ENCODE peak calls at places on chromosome 3, in four cellular contexts. I, X, G and N are unnamed samples.

GRCh38 chr3:149199474-149199873 is 22.2 kb downstream of the CP start:
- DNase-seq in I (no peak), G (no peak), X (no peak), N (no peak)

GRCh38 chr3:8458235-8458634 is 43.4 kb upstream of the LMCD1 start:
- DNase-seq in X (no peak), I (no peak), G (no peak), N (no peak)

GRCh38 chr3:169367016-169367415 is 296.5 kb downstream of the MECOM start:
- DNase-seq in G (no peak), X (no peak), I (no peak), N (no peak)

GRCh38 chr3:58668247-58668646 is 1.7 kb upstream of the FAM3D start:
- DNase-seq in X (no peak), I (peak; percentile 70), G (peak; percentile 78), N (no peak)

GRCh38 chr3:69696365-69696764 is 42.9 kb upstream of the MITF start:
- DNase-seq in I (no peak), X (no peak), G (no peak), N (no peak)

GRCh38 chr3:143226678-143227291 is 107.2 kb downstream of the CHST2 start:
- DNase-seq in I (no peak), G (peak; percentile 22), X (no peak), N (peak; percentile 50)

GRCh38 chr3:192914873-192915272 is 2.8 kb downstream of the MB21D2 start:
- DNase-seq in I (no peak), G (no peak), X (no peak), N (no peak)

GRCh38 chr3:45218578-45219390 is 7.3 kb downstream of the TMEM158 start:
- DNase-seq in G (no peak), X (no peak), I (no peak), N (no peak)

GRCh38 chr3:55519016-55519415 is 31.9 kb upstream of the WNT5A start:
- DNase-seq in X (peak; percentile 30), G (no peak), I (no peak), N (no peak)

GRCh38 chr3:152104847-152105415 is 163.8 kb upstream of the MBNL1 start:
- DNase-seq in X (no peak), I (no peak), G (no peak), N (no peak)

GRCh38 chr3:170679190-170679589 is 93.3 kb upstream of the SLC7A14 start:
- DNase-seq in I (no peak), X (no peak), G (no peak), N (no peak)

GRCh38 chr3:4525555-4526238 is 32.5 kb downstream of the ITPR1 start:
- DNase-seq in G (no peak), X (no peak), I (no peak), N (no peak)

GRCh38 chr3:134338516-134339261 is 35.6 kb downstream of the AMOTL2 start:
- DNase-seq in G (no peak), X (no peak), I (no peak), N (no peak)

GRCh38 chr3:44198265-44198956 is 43.3 kb upstream of the TOPAZ1 start:
- DNase-seq in X (peak; percentile 67), I (peak; percentile 53), G (peak; percentile 68), N (peak; percentile 63)

GRCh38 chr3:135556184-135556583 is 409.3 kb upstream of the PPP2R3A start:
- DNase-seq in X (no peak), I (no peak), G (no peak), N (no peak)

GRCh38 chr3:155404486-155404885 is 111.0 kb upstream of the STRIT1 start:
- DNase-seq in G (no peak), X (no peak), I (no peak), N (no peak)

GRCh38 chr3:17740703-17741102 is 1.7 kb downstream of the TBC1D5 start:
- DNase-seq in X (peak; percentile 78), I (no peak), G (no peak), N (no peak)

GRCh38 chr3:52002768-52003167 is 7.1 kb upstream of the RPL29 start:
- DNase-seq in X (no peak), I (no peak), G (no peak), N (no peak)

GRCh38 chr3:116929534-116930222 is 220.1 kb downstream of the TUSC7 start:
- DNase-seq in I (no peak), X (no peak), G (no peak), N (no peak)

GRCh38 chr3:102400766-102401165 is 34.0 kb upstream of the ZPLD1 start:
- DNase-seq in I (no peak), G (no peak), X (no peak), N (no peak)

GRCh38 chr3:45562027-45562426 is 32.5 kb upstream of the LIMD1 start:
- DNase-seq in X (no peak), G (no peak), I (no peak), N (no peak)

GRCh38 chr3:34676431-34676830 is 878.0 kb downstream of the PDCD6IP start:
- DNase-seq in I (no peak), X (no peak), G (no peak), N (no peak)

GRCh38 chr3:143309622-143310190 is 190.1 kb downstream of the CHST2 start:
- DNase-seq in X (no peak), G (no peak), I (no peak), N (no peak)

GRCh38 chr3:118213892-118214291 is 820.8 kb downstream of the IGSF11 start:
- DNase-seq in G (no peak), I (no peak), X (no peak), N (no peak)

GRCh38 chr3:10929978-10930620 is 62.4 kb upstream of the SLC6A1 start:
- DNase-seq in I (no peak), G (no peak), X (no peak), N (peak; percentile 2)

GRCh38 chr3:169241928-169242751 is 421.4 kb downstream of the MECOM start:
- DNase-seq in I (no peak), G (no peak), X (no peak), N (no peak)

GRCh38 chr3:151553873-151554272 is 93.0 kb upstream of the IGSF10 start:
- DNase-seq in I (no peak), X (peak; percentile 24), G (no peak), N (no peak)

GRCh38 chr3:150899141-150899540 is 6.1 kb downstream of the MINDY4B start:
- DNase-seq in I (no peak), X (no peak), G (no peak), N (no peak)

GRCh38 chr3:24023249-24023648 is 78.2 kb downstream of the NR1D2 start:
- DNase-seq in I (no peak), G (no peak), X (no peak), N (no peak)

GRCh38 chr3:43105597-43106292 is at the start of gene POMGNT2:
- DNase-seq in X (peak; percentile 73), I (peak; percentile 91), G (peak; percentile 92), N (peak; percentile 96)
- TF ChIP-seq POLR2A in X (peak; percentile 51), I (peak; percentile 44), G (no peak), N (peak; percentile 63)

DNA sequence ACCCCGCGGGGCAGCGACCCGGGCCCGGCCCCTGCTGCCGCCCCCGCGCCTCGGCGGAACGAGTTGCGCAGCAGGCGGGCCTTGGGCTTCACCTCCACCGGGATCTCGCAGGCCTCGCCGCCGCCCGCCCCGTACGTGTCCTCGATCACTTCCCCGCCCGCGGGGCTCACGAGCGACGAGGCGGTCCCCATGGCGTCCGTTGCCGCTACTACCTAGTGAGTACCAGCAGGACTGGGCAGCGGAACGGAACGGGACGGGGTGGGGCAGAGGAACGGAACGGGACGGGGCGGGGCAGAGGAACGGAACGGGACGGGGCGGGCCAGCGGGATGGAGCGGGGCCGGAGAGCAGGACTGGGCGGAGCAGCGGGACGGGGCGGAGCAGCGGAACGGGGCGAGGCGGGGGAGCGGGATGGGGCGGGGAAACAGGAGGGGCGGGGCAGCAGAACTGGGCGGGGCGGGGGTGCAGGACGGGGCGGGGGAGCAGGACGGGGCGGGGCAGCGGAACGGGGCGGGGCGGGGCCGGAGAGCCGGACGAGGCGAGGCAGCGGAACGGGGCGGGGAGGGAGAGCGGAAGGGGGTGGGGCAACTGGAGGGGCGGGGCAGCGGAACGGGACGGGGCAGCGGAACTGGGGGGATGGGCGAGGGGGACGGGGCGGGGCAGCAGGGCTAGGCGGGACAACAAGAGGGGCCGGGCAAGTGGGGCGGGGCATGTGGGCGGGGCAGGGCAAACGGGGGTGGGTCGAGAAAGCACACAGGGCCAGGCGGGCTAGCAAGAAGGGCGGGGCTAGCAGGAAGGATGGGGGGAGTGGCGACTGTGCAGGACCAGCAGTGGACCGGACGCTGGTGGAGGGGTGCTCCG is at the start of gene NPHP3:
- DNase-seq in X (peak; percentile 94), G (peak; percentile 99), I (peak; percentile 100), N (peak; percentile 99)
- TF ChIP-seq POLR2A in X (peak; percentile 87), G (peak; percentile 85), I (peak; percentile 79), N (peak; percentile 93)

DNA sequence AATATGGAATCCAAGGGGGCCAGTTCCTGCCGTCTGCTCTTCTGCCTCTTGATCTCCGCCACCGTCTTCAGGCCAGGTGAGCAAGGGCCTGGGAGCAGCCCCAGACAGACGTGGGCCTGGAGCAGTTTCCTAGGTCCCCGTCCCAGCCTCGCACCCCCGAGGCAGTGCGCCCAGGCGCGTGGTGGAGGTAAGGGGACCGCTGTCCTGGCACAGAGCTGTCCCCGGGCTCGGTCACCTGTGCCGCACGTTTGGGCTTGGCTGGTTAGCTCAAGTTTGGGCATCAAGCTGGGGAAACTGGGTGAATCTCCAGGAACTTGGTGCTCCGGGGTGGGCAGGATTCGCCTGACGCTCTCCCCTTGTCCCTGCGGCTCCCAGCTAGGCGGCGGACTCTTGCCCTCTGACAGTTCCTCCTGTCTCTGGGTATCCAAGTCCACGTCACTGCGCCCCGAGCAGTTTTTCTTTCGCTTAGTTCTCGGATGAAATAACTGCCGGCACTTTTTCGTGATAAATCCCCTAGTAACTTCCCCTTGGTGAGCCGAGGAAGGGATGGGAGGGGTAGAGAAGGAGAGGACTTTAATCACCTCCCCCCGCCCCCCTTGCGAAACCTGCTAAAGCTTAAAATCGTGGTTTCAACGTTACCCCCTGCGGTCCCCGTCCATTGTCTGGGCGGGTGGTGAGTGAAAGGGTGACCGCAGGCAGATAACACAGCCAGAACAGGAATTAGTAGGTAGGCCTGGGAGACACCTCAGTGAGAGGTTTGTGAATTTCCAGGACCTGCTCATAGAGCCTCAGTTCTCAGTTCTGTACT is 901 bp downstream of the ALCAM start:
- DNase-seq in G (peak; percentile 84), I (peak; percentile 88), X (peak; percentile 65), N (peak; percentile 91)
- TF ChIP-seq POLR2A in G (peak; percentile 58), I (peak; percentile 61), X (no peak), N (peak; percentile 70)

DNA sequence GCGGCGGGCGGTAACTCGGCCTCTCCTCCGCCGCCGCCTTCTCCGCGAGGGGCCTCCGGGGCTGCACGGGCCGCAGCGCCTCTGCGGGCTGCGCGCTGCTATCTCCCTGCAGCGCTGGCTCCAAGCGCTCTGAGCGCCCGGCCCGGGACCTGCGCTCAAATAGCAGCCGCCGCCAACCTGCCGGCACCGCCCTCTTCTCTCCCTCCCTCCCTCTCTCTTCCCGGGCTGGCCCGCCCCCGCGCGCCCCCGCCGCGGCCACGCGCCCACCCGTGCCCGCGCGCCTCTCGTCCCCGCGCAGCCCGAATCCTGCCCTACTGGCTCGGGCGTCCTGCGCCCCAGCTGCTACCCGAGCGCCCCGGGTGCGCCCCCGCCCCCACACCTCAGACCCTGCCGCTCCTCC is at the start of gene CACNA2D2:
- DNase-seq in I (peak; percentile 73), X (peak; percentile 25), G (peak; percentile 63), N (peak; percentile 61)
- TF ChIP-seq POLR2A in I (no peak), X (peak; percentile 52), G (no peak), N (peak; percentile 29)

DNA sequence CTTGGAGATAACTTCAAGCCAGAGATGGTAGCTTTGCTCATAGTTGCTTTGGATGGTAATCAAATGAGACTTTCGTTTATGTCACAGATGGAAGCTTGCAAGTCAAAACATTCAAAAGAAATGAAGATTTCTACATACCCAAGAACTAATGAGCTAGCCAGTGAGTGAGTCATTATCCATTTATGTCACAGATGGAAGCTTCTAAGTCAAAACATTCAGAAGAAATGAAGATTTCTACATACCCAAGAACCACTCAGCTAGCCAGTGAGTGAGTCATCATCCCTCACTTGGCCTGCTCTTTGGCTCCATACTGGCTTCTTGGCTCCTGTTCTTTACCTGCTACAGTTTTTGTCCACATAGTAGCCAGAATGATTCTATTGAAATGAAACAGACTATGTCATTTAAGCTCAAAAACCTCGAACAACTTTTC is 559.8 kb upstream of the CBLB start:
- DNase-seq in X (peak; percentile 79), G (peak; percentile 12), I (no peak), N (no peak)
- TF ChIP-seq POLR2A in X (no peak), G (no peak), I (no peak), N (no peak)

GRCh38 chr3:57227930-57228733 is 603 bp downstream of the APPL1 start:
- DNase-seq in I (peak; percentile 71), X (peak; percentile 26), G (peak; percentile 54), N (peak; percentile 62)
- TF ChIP-seq POLR2A in I (peak; percentile 15), X (no peak), G (peak; percentile 17), N (no peak)